ENCODE peak calls at places on chromosomes 2 and 18, in seven cellular contexts. One of them, this sample, is unnamed.

GRCh38 chr2:118122768-118123335 is 34.6 kb downstream of the INSIG2 start:
- DNase-seq in T-helper 1 cell: no peak
- DNase-seq in lower lobe of right lung: no peak
- DNase-seq in omental fat pad: no peak
- DNase-seq in AG10803: peak
- DNase-seq in stomach: no peak
- DNase-seq in RKO: no peak
- DNase-seq in this sample: no peak

GRCh38 chr18:31156831-31157763 is 5.6 kb downstream of the DSC1 start:
- DNase-seq in T-helper 1 cell: no peak
- DNase-seq in lower lobe of right lung: no peak
- DNase-seq in omental fat pad: no peak
- DNase-seq in AG10803: no peak
- DNase-seq in stomach: no peak
- DNase-seq in RKO: no peak
- DNase-seq in this sample: no peak

GRCh38 chr2:232698552-232699091 is 1.5 kb downstream of the GIGYF2 start:
- DNase-seq in T-helper 1 cell: no peak
- DNase-seq in lower lobe of right lung: no peak
- DNase-seq in omental fat pad: no peak
- DNase-seq in AG10803: peak
- DNase-seq in stomach: no peak
- DNase-seq in RKO: no peak
- DNase-seq in this sample: peak

GRCh38 chr2:229852565-229852964 is 69.2 kb downstream of the TRIP12 start:
- DNase-seq in T-helper 1 cell: no peak
- DNase-seq in lower lobe of right lung: no peak
- DNase-seq in omental fat pad: no peak
- DNase-seq in AG10803: peak
- DNase-seq in stomach: no peak
- DNase-seq in RKO: peak
- DNase-seq in this sample: peak

GRCh38 chr2:129775941-129776653 is 203.4 kb upstream of the RAB6C start:
- DNase-seq in T-helper 1 cell: no peak
- DNase-seq in lower lobe of right lung: no peak
- DNase-seq in omental fat pad: no peak
- DNase-seq in AG10803: no peak
- DNase-seq in stomach: no peak
- DNase-seq in RKO: no peak
- DNase-seq in this sample: no peak

GRCh38 chr2:182456784-182457183 is 29.9 kb upstream of the PDE1A start:
- DNase-seq in T-helper 1 cell: no peak
- DNase-seq in lower lobe of right lung: no peak
- DNase-seq in omental fat pad: no peak
- DNase-seq in AG10803: peak
- DNase-seq in stomach: no peak
- DNase-seq in RKO: no peak
- DNase-seq in this sample: peak

GRCh38 chr2:101330253-101330921 is 21.9 kb upstream of the RNF149 start:
- DNase-seq in T-helper 1 cell: no peak
- DNase-seq in lower lobe of right lung: peak
- DNase-seq in omental fat pad: no peak
- DNase-seq in AG10803: no peak
- DNase-seq in stomach: peak
- DNase-seq in RKO: no peak
- DNase-seq in this sample: no peak

GRCh38 chr2:235587202-235587601 is 93.4 kb downstream of the AGAP1 start:
- DNase-seq in T-helper 1 cell: no peak
- DNase-seq in lower lobe of right lung: no peak
- DNase-seq in omental fat pad: no peak
- DNase-seq in AG10803: no peak
- DNase-seq in stomach: no peak
- DNase-seq in RKO: no peak
- DNase-seq in this sample: no peak

GRCh38 chr2:27408601-27409320 is 630 bp downstream of the PPM1G start:
- DNase-seq in T-helper 1 cell: no peak
- DNase-seq in lower lobe of right lung: no peak
- DNase-seq in omental fat pad: no peak
- DNase-seq in AG10803: no peak
- DNase-seq in stomach: no peak
- DNase-seq in RKO: peak
- DNase-seq in this sample: no peak

GRCh38 chr18:72672364-72673151 is 128.4 kb upstream of the CBLN2 start:
- DNase-seq in T-helper 1 cell: no peak
- DNase-seq in lower lobe of right lung: no peak
- DNase-seq in omental fat pad: no peak
- DNase-seq in AG10803: peak
- DNase-seq in stomach: no peak
- DNase-seq in RKO: peak
- DNase-seq in this sample: peak

GRCh38 chr2:217994776-217995274 is 8.0 kb downstream of the TNS1 start:
- DNase-seq in T-helper 1 cell: no peak
- DNase-seq in lower lobe of right lung: no peak
- DNase-seq in omental fat pad: no peak
- DNase-seq in AG10803: peak
- DNase-seq in stomach: no peak
- DNase-seq in RKO: no peak
- DNase-seq in this sample: peak

GRCh38 chr18:61860302-61860701 is 32.5 kb downstream of the RNF152 start:
- DNase-seq in T-helper 1 cell: no peak
- DNase-seq in lower lobe of right lung: no peak
- DNase-seq in omental fat pad: no peak
- DNase-seq in AG10803: no peak
- DNase-seq in stomach: no peak
- DNase-seq in RKO: no peak
- DNase-seq in this sample: no peak

GRCh38 chr2:176997074-176997791 is 215.4 kb upstream of the HNRNPA3 start:
- DNase-seq in T-helper 1 cell: no peak
- DNase-seq in lower lobe of right lung: no peak
- DNase-seq in omental fat pad: no peak
- DNase-seq in AG10803: peak
- DNase-seq in stomach: peak
- DNase-seq in RKO: peak
- DNase-seq in this sample: peak

GRCh38 chr2:151878655-151879563 is 50.7 kb upstream of the ARL5A start:
- DNase-seq in T-helper 1 cell: no peak
- DNase-seq in lower lobe of right lung: no peak
- DNase-seq in omental fat pad: no peak
- DNase-seq in AG10803: no peak
- DNase-seq in stomach: no peak
- DNase-seq in RKO: peak
- DNase-seq in this sample: peak

GRCh38 chr2:119430023-119430498 is 1.6 kb upstream of the TMEM37 start:
- DNase-seq in T-helper 1 cell: no peak
- DNase-seq in lower lobe of right lung: no peak
- DNase-seq in omental fat pad: no peak
- DNase-seq in AG10803: no peak
- DNase-seq in stomach: no peak
- DNase-seq in RKO: no peak
- DNase-seq in this sample: no peak

GRCh38 chr2:219059375-219059724 is 1.4 kb downstream of the IHH start:
- DNase-seq in T-helper 1 cell: no peak
- DNase-seq in lower lobe of right lung: no peak
- DNase-seq in omental fat pad: no peak
- DNase-seq in AG10803: no peak
- DNase-seq in stomach: no peak
- DNase-seq in RKO: no peak
- DNase-seq in this sample: no peak

GRCh38 chr18:79139206-79139605 is 70.0 kb downstream of the ATP9B start:
- DNase-seq in T-helper 1 cell: no peak
- DNase-seq in lower lobe of right lung: no peak
- DNase-seq in omental fat pad: no peak
- DNase-seq in AG10803: peak
- DNase-seq in stomach: no peak
- DNase-seq in RKO: no peak
- DNase-seq in this sample: no peak

GRCh38 chr2:70552501-70553333 is 909 bp downstream of the TGFA start:
- DNase-seq in T-helper 1 cell: no peak
- DNase-seq in lower lobe of right lung: no peak
- DNase-seq in omental fat pad: no peak
- DNase-seq in AG10803: no peak
- DNase-seq in stomach: peak
- DNase-seq in RKO: no peak
- DNase-seq in this sample: no peak

GRCh38 chr2:195498839-195499490 is 158.1 kb upstream of the SLC39A10 start:
- DNase-seq in T-helper 1 cell: no peak
- DNase-seq in lower lobe of right lung: no peak
- DNase-seq in omental fat pad: no peak
- DNase-seq in AG10803: no peak
- DNase-seq in stomach: no peak
- DNase-seq in RKO: no peak
- DNase-seq in this sample: no peak

GRCh38 chr2:174364628-174365027 is 29.9 kb downstream of the SP9 start:
- DNase-seq in T-helper 1 cell: no peak
- DNase-seq in lower lobe of right lung: no peak
- DNase-seq in omental fat pad: no peak
- DNase-seq in AG10803: no peak
- DNase-seq in stomach: no peak
- DNase-seq in RKO: no peak
- DNase-seq in this sample: no peak

GRCh38 chr2:160076239-160076638 is 13.8 kb upstream of the PLA2R1 start:
- DNase-seq in T-helper 1 cell: no peak
- DNase-seq in lower lobe of right lung: no peak
- DNase-seq in omental fat pad: no peak
- DNase-seq in AG10803: no peak
- DNase-seq in stomach: no peak
- DNase-seq in RKO: no peak
- DNase-seq in this sample: no peak

GRCh38 chr2:139365189-139365588 is 585.0 kb upstream of the NXPH2 start:
- DNase-seq in T-helper 1 cell: no peak
- DNase-seq in lower lobe of right lung: no peak
- DNase-seq in omental fat pad: no peak
- DNase-seq in AG10803: no peak
- DNase-seq in stomach: no peak
- DNase-seq in RKO: no peak
- DNase-seq in this sample: no peak

GRCh38 chr2:176680916-176681315 is 411.7 kb downstream of the MTX2 start:
- DNase-seq in T-helper 1 cell: no peak
- DNase-seq in lower lobe of right lung: no peak
- DNase-seq in omental fat pad: no peak
- DNase-seq in AG10803: peak
- DNase-seq in stomach: no peak
- DNase-seq in RKO: peak
- DNase-seq in this sample: no peak

GRCh38 chr2:234292205-234292954 is 204.5 kb downstream of the ARL4C start:
- DNase-seq in T-helper 1 cell: peak
- DNase-seq in lower lobe of right lung: no peak
- DNase-seq in omental fat pad: no peak
- DNase-seq in AG10803: no peak
- DNase-seq in stomach: no peak
- DNase-seq in RKO: no peak
- DNase-seq in this sample: no peak

GRCh38 chr2:101300164-101300563 is 8.3 kb downstream of the RNF149 start:
- DNase-seq in T-helper 1 cell: no peak
- DNase-seq in lower lobe of right lung: no peak
- DNase-seq in omental fat pad: no peak
- DNase-seq in AG10803: no peak
- DNase-seq in stomach: no peak
- DNase-seq in RKO: no peak
- DNase-seq in this sample: no peak

GRCh38 chr2:130371723-130372054 is 15.8 kb downstream of the PTPN18 start:
- DNase-seq in T-helper 1 cell: no peak
- DNase-seq in lower lobe of right lung: peak
- DNase-seq in omental fat pad: no peak
- DNase-seq in AG10803: peak
- DNase-seq in stomach: no peak
- DNase-seq in RKO: peak
- DNase-seq in this sample: peak

GRCh38 chr2:71665168-71666093 is 212.1 kb downstream of the DYSF start:
- DNase-seq in T-helper 1 cell: no peak
- DNase-seq in lower lobe of right lung: no peak
- DNase-seq in omental fat pad: no peak
- DNase-seq in AG10803: peak
- DNase-seq in stomach: no peak
- DNase-seq in RKO: no peak
- DNase-seq in this sample: no peak

GRCh38 chr2:85088921-85089320 is 44.3 kb upstream of the TCF7L1 start:
- DNase-seq in T-helper 1 cell: no peak
- DNase-seq in lower lobe of right lung: no peak
- DNase-seq in omental fat pad: no peak
- DNase-seq in AG10803: no peak
- DNase-seq in stomach: no peak
- DNase-seq in RKO: no peak
- DNase-seq in this sample: no peak

GRCh38 chr2:112679484-112679883 is 33.7 kb downstream of the SLC20A1 start:
- DNase-seq in T-helper 1 cell: no peak
- DNase-seq in lower lobe of right lung: no peak
- DNase-seq in omental fat pad: no peak
- DNase-seq in AG10803: peak
- DNase-seq in stomach: no peak
- DNase-seq in RKO: no peak
- DNase-seq in this sample: peak

GRCh38 chr2:41879367-41879871 is 168.4 kb upstream of the PKDCC start:
- DNase-seq in T-helper 1 cell: no peak
- DNase-seq in lower lobe of right lung: no peak
- DNase-seq in omental fat pad: no peak
- DNase-seq in AG10803: no peak
- DNase-seq in stomach: no peak
- DNase-seq in RKO: no peak
- DNase-seq in this sample: no peak

GRCh38 chr2:55420901-55421300 is 1.2 kb upstream of the CCDC88A start:
- DNase-seq in T-helper 1 cell: no peak
- DNase-seq in lower lobe of right lung: no peak
- DNase-seq in omental fat pad: no peak
- DNase-seq in AG10803: no peak
- DNase-seq in stomach: no peak
- DNase-seq in RKO: no peak
- DNase-seq in this sample: no peak